ENCODE peak calls at places on chromosome 13, in nine cellular contexts. One of them, this sample, is unnamed.
A peak's percentile ranks its signal among the peaks of the same experiment; 100 is the strongest.

GRCh38 chr13:66886248-66886647 is 343.9 kb downstream of the PCDH9 start:
- DNase-seq in lower leg skin: no peak
- DNase-seq in Peyer's patch: no peak
- DNase-seq in cardiac muscle cell: peak; percentile 1
- DNase-seq in tibial nerve: no peak
- DNase-seq in cardiac fibroblast: no peak
- DNase-seq in AG04450: no peak
- DNase-seq in fibroblast of lung: peak; percentile 4
- DNase-seq in uterus: no peak
- DNase-seq in this sample: no peak

GRCh38 chr13:39961036-39961435 is 305.6 kb downstream of the COG6 start:
- DNase-seq in fibroblast of lung: no peak
- DNase-seq in AG04450: no peak
- DNase-seq in uterus: no peak
- DNase-seq in cardiac muscle cell: no peak
- DNase-seq in cardiac fibroblast: no peak
- DNase-seq in Peyer's patch: no peak
- DNase-seq in tibial nerve: no peak
- DNase-seq in lower leg skin: no peak
- DNase-seq in this sample: no peak

GRCh38 chr13:70098669-70099068 is 9.0 kb upstream of the ATXN8OS start:
- DNase-seq in cardiac muscle cell: peak; percentile 14
- DNase-seq in cardiac fibroblast: no peak
- DNase-seq in lower leg skin: no peak
- DNase-seq in uterus: no peak
- DNase-seq in fibroblast of lung: no peak
- DNase-seq in tibial nerve: no peak
- DNase-seq in AG04450: no peak
- DNase-seq in Peyer's patch: no peak
- DNase-seq in this sample: no peak

GRCh38 chr13:110914293-110915056 is 394 bp downstream of the ANKRD10 start:
- DNase-seq in Peyer's patch: peak; percentile 74
- DNase-seq in cardiac muscle cell: peak; percentile 89
- DNase-seq in fibroblast of lung: peak; percentile 78
- DNase-seq in uterus: peak; percentile 78
- DNase-seq in tibial nerve: peak; percentile 64
- DNase-seq in lower leg skin: peak; percentile 65
- DNase-seq in cardiac fibroblast: peak; percentile 80
- DNase-seq in AG04450: no peak
- DNase-seq in this sample: peak; percentile 67

GRCh38 chr13:19185086-19185864 is 3.7 kb upstream of the TUBA3C start:
- DNase-seq in lower leg skin: no peak
- DNase-seq in Peyer's patch: no peak
- DNase-seq in fibroblast of lung: no peak
- DNase-seq in cardiac fibroblast: no peak
- DNase-seq in uterus: no peak
- DNase-seq in tibial nerve: no peak
- DNase-seq in AG04450: no peak
- DNase-seq in cardiac muscle cell: no peak
- DNase-seq in this sample: no peak

GRCh38 chr13:30796833-30797601 is 61.7 kb downstream of the ALOX5AP start:
- DNase-seq in tibial nerve: no peak
- DNase-seq in Peyer's patch: no peak
- DNase-seq in cardiac muscle cell: no peak
- DNase-seq in AG04450: no peak
- DNase-seq in fibroblast of lung: peak; percentile 81
- DNase-seq in lower leg skin: no peak
- DNase-seq in uterus: no peak
- DNase-seq in cardiac fibroblast: peak; percentile 18
- DNase-seq in this sample: no peak

GRCh38 chr13:110332750-110333149 is 25.7 kb downstream of the COL4A2 start:
- DNase-seq in tibial nerve: no peak
- DNase-seq in cardiac muscle cell: no peak
- DNase-seq in cardiac fibroblast: no peak
- DNase-seq in fibroblast of lung: peak; percentile 74
- DNase-seq in lower leg skin: no peak
- DNase-seq in uterus: no peak
- DNase-seq in AG04450: no peak
- DNase-seq in Peyer's patch: no peak
- DNase-seq in this sample: no peak

GRCh38 chr13:80957019-80957650 is 616.2 kb upstream of the SPRY2 start:
- DNase-seq in cardiac fibroblast: peak; percentile 38
- DNase-seq in Peyer's patch: no peak
- DNase-seq in lower leg skin: no peak
- DNase-seq in uterus: no peak
- DNase-seq in cardiac muscle cell: no peak
- DNase-seq in tibial nerve: no peak
- DNase-seq in fibroblast of lung: no peak
- DNase-seq in AG04450: no peak
- DNase-seq in this sample: no peak

GRCh38 chr13:40503966-40504591 is 162.4 kb downstream of the FOXO1 start:
- DNase-seq in Peyer's patch: no peak
- DNase-seq in fibroblast of lung: peak; percentile 99
- DNase-seq in lower leg skin: no peak
- DNase-seq in uterus: no peak
- DNase-seq in cardiac fibroblast: peak; percentile 88
- DNase-seq in AG04450: no peak
- DNase-seq in tibial nerve: no peak
- DNase-seq in cardiac muscle cell: no peak
- DNase-seq in this sample: peak; percentile 81

GRCh38 chr13:31334994-31335549 is 135.3 kb downstream of the B3GLCT start:
- DNase-seq in cardiac muscle cell: no peak
- DNase-seq in tibial nerve: no peak
- DNase-seq in AG04450: no peak
- DNase-seq in fibroblast of lung: no peak
- DNase-seq in lower leg skin: no peak
- DNase-seq in uterus: no peak
- DNase-seq in Peyer's patch: no peak
- DNase-seq in cardiac fibroblast: no peak
- DNase-seq in this sample: no peak

GRCh38 chr13:36074659-36075058 is 56.5 kb downstream of the DCLK1 start:
- DNase-seq in Peyer's patch: no peak
- DNase-seq in tibial nerve: no peak
- DNase-seq in lower leg skin: no peak
- DNase-seq in AG04450: no peak
- DNase-seq in cardiac fibroblast: peak; percentile 8
- DNase-seq in fibroblast of lung: peak; percentile 8
- DNase-seq in uterus: no peak
- DNase-seq in cardiac muscle cell: no peak
- DNase-seq in this sample: no peak

GRCh38 chr13:36420437-36420891 is 11.8 kb upstream of the CCNA1 start:
- DNase-seq in fibroblast of lung: peak; percentile 57
- DNase-seq in AG04450: peak; percentile 23
- DNase-seq in cardiac fibroblast: peak; percentile 81
- DNase-seq in Peyer's patch: peak; percentile 43
- DNase-seq in cardiac muscle cell: peak; percentile 78
- DNase-seq in lower leg skin: peak; percentile 66
- DNase-seq in uterus: peak; percentile 75
- DNase-seq in tibial nerve: peak; percentile 87
- DNase-seq in this sample: peak; percentile 61

GRCh38 chr13:68982961-68983619 is 1124.5 kb upstream of the ATXN8OS start:
- DNase-seq in cardiac muscle cell: no peak
- DNase-seq in uterus: no peak
- DNase-seq in tibial nerve: no peak
- DNase-seq in lower leg skin: no peak
- DNase-seq in AG04450: no peak
- DNase-seq in Peyer's patch: no peak
- DNase-seq in cardiac fibroblast: no peak
- DNase-seq in fibroblast of lung: no peak
- DNase-seq in this sample: no peak

GRCh38 chr13:98252931-98253470 is 75.9 kb upstream of the RNF113B start:
- DNase-seq in Peyer's patch: no peak
- DNase-seq in lower leg skin: no peak
- DNase-seq in cardiac muscle cell: no peak
- DNase-seq in uterus: no peak
- DNase-seq in AG04450: no peak
- DNase-seq in tibial nerve: peak; percentile 11
- DNase-seq in fibroblast of lung: peak; percentile 88
- DNase-seq in cardiac fibroblast: peak; percentile 53
- DNase-seq in this sample: peak; percentile 79

GRCh38 chr13:96819375-96819774 is 174.9 kb downstream of the OXGR1 start:
- DNase-seq in cardiac muscle cell: no peak
- DNase-seq in uterus: no peak
- DNase-seq in tibial nerve: no peak
- DNase-seq in Peyer's patch: no peak
- DNase-seq in fibroblast of lung: no peak
- DNase-seq in cardiac fibroblast: no peak
- DNase-seq in AG04450: no peak
- DNase-seq in lower leg skin: no peak
- DNase-seq in this sample: no peak

GRCh38 chr13:106049171-106049570 is 486.3 kb downstream of the EFNB2 start:
- DNase-seq in lower leg skin: no peak
- DNase-seq in tibial nerve: no peak
- DNase-seq in fibroblast of lung: no peak
- DNase-seq in Peyer's patch: no peak
- DNase-seq in cardiac fibroblast: no peak
- DNase-seq in cardiac muscle cell: no peak
- DNase-seq in uterus: no peak
- DNase-seq in AG04450: no peak
- DNase-seq in this sample: no peak

GRCh38 chr13:27170221-27170520 is 1.4 kb downstream of the USP12 start:
- DNase-seq in cardiac fibroblast: peak; percentile 58
- DNase-seq in cardiac muscle cell: no peak
- DNase-seq in Peyer's patch: no peak
- DNase-seq in AG04450: no peak
- DNase-seq in tibial nerve: no peak
- DNase-seq in uterus: no peak
- DNase-seq in fibroblast of lung: peak; percentile 79
- DNase-seq in lower leg skin: no peak
- DNase-seq in this sample: peak; percentile 81

GRCh38 chr13:106475852-106476251 is 59.6 kb downstream of the EFNB2 start:
- DNase-seq in cardiac fibroblast: no peak
- DNase-seq in uterus: no peak
- DNase-seq in Peyer's patch: no peak
- DNase-seq in fibroblast of lung: peak; percentile 23
- DNase-seq in tibial nerve: no peak
- DNase-seq in AG04450: no peak
- DNase-seq in cardiac muscle cell: no peak
- DNase-seq in lower leg skin: no peak
- DNase-seq in this sample: no peak

GRCh38 chr13:112657850-112658445 is 31.9 kb upstream of the ATP11A start:
- DNase-seq in lower leg skin: no peak
- DNase-seq in cardiac muscle cell: no peak
- DNase-seq in AG04450: peak; percentile 33
- DNase-seq in tibial nerve: no peak
- DNase-seq in cardiac fibroblast: peak; percentile 73
- DNase-seq in fibroblast of lung: peak; percentile 72
- DNase-seq in Peyer's patch: no peak
- DNase-seq in uterus: peak; percentile 56
- DNase-seq in this sample: peak; percentile 37

GRCh38 chr13:60663788-60664187 is 266.8 kb downstream of the TDRD3 start:
- DNase-seq in Peyer's patch: no peak
- DNase-seq in tibial nerve: no peak
- DNase-seq in AG04450: no peak
- DNase-seq in fibroblast of lung: no peak
- DNase-seq in lower leg skin: no peak
- DNase-seq in uterus: no peak
- DNase-seq in cardiac fibroblast: no peak
- DNase-seq in cardiac muscle cell: no peak
- DNase-seq in this sample: no peak

DNA sequence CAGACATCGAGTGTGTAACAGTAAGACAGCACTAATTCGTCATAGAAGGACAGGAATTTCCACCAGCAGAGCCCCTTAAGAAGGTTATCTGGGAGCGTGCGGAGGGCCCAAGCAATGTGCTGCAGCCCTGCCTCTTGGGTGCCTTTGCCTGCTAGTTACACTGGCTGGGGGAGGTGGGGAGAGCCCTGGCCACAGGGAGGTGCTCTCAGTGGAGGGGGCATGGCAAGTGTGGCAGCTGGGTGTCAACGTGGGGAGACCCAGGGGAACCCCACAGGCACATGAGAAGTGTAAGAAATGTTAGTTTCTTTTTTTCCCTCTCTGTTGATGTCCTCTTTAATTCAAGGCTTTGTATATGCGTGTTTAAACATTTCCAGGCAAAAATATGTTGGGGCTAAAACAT is 50.9 kb upstream of the TMTC4 start:
- DNase-seq in cardiac muscle cell: no peak
- DNase-seq in fibroblast of lung: no peak
- DNase-seq in cardiac fibroblast: no peak
- DNase-seq in tibial nerve: no peak
- DNase-seq in Peyer's patch: no peak
- DNase-seq in uterus: no peak
- DNase-seq in lower leg skin: no peak
- DNase-seq in AG04450: no peak
- DNase-seq in this sample: no peak
- TF ChIP-seq CTCF in cardiac muscle cell: no peak
- TF ChIP-seq CTCF in fibroblast of lung: no peak
- TF ChIP-seq CTCF in cardiac fibroblast: no peak
- TF ChIP-seq CTCF in tibial nerve: no peak
- TF ChIP-seq CTCF in Peyer's patch: no peak
- TF ChIP-seq CTCF in uterus: no peak
- TF ChIP-seq CTCF in lower leg skin: no peak
- TF ChIP-seq CTCF in AG04450: no peak
- TF ChIP-seq CTCF in this sample: no peak

GRCh38 chr13:93244918-93245280 is 18.3 kb downstream of the GPC6 start:
- DNase-seq in Peyer's patch: no peak
- DNase-seq in lower leg skin: no peak
- DNase-seq in tibial nerve: no peak
- DNase-seq in cardiac fibroblast: peak; percentile 55
- DNase-seq in fibroblast of lung: peak; percentile 86
- DNase-seq in AG04450: no peak
- DNase-seq in uterus: no peak
- DNase-seq in cardiac muscle cell: no peak
- DNase-seq in this sample: peak; percentile 25
- H3K4me3 ChIP-seq in Peyer's patch: no peak overlapping the region
- H3K4me3 ChIP-seq in lower leg skin: no peak overlapping the region
- H3K4me3 ChIP-seq in tibial nerve: peak overlapping the region; percentile 19
- H3K4me3 ChIP-seq in cardiac fibroblast: peak overlapping the region; percentile 35
- H3K4me3 ChIP-seq in fibroblast of lung: peak overlapping the region; percentile 19
- H3K4me3 ChIP-seq in AG04450: peak overlapping the region; percentile 48
- H3K4me3 ChIP-seq in uterus: no peak overlapping the region
- H3K4me3 ChIP-seq in cardiac muscle cell: no peak overlapping the region
- H3K4me3 ChIP-seq in this sample: peak overlapping the region; percentile 35

GRCh38 chr13:90420683-90421082 is 926.8 kb upstream of the MIR17HG start:
- DNase-seq in fibroblast of lung: no peak
- DNase-seq in lower leg skin: no peak
- DNase-seq in tibial nerve: no peak
- DNase-seq in Peyer's patch: no peak
- DNase-seq in cardiac muscle cell: no peak
- DNase-seq in AG04450: no peak
- DNase-seq in cardiac fibroblast: peak; percentile 16
- DNase-seq in uterus: no peak
- DNase-seq in this sample: no peak
- TF ChIP-seq CTCF in fibroblast of lung: peak; percentile 22
- TF ChIP-seq CTCF in lower leg skin: no peak
- TF ChIP-seq CTCF in tibial nerve: no peak
- TF ChIP-seq CTCF in Peyer's patch: no peak
- TF ChIP-seq CTCF in cardiac muscle cell: peak; percentile 9
- TF ChIP-seq CTCF in AG04450: peak; percentile 27
- TF ChIP-seq CTCF in cardiac fibroblast: peak; percentile 26
- TF ChIP-seq CTCF in uterus: no peak
- TF ChIP-seq CTCF in this sample: peak; percentile 7

DNA sequence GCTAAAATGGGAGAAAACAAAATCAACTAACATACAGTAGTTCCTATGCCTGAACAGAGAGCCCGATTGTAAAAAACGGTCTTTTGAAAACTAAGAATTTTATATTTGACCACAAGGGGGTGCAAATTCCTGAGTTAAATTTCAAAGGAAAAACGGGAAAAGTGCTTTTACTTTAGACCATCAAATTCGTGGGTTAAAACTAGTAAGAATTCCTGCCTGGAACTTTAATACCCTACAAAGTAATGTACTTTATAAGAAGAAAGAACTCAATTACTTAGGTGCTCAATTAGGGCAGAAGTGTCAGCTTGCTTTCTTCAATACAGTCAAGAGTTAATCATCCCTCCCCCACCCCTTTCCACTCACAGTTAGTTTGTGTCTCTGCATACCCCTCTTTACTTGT is 69.8 kb downstream of the KCNRG start:
- DNase-seq in cardiac fibroblast: peak; percentile 66
- DNase-seq in lower leg skin: no peak
- DNase-seq in cardiac muscle cell: peak; percentile 53
- DNase-seq in uterus: no peak
- DNase-seq in AG04450: no peak
- DNase-seq in Peyer's patch: no peak
- DNase-seq in fibroblast of lung: no peak
- DNase-seq in tibial nerve: no peak
- DNase-seq in this sample: no peak
- H3K4me3 ChIP-seq in cardiac fibroblast: no peak overlapping the region
- H3K4me3 ChIP-seq in lower leg skin: no peak overlapping the region
- H3K4me3 ChIP-seq in cardiac muscle cell: no peak overlapping the region
- H3K4me3 ChIP-seq in uterus: no peak overlapping the region
- H3K4me3 ChIP-seq in AG04450: peak overlapping the region; percentile 39
- H3K4me3 ChIP-seq in Peyer's patch: no peak overlapping the region
- H3K4me3 ChIP-seq in fibroblast of lung: peak overlapping the region; percentile 35
- H3K4me3 ChIP-seq in tibial nerve: no peak overlapping the region
- H3K4me3 ChIP-seq in this sample: peak overlapping the region; percentile 24